ENCODE peak calls at places on chromosome 11, in five cellular contexts. B is amygdala, A is occipital lobe, T is HTR-8/SVneo, I is AML-193. G is an unnamed sample.

GRCh38 chr11:17883946-17884345 is 128.9 kb downstream of the SERGEF start:
- DNase-seq in T (no peak), A (no peak), I (no peak), B (no peak), G (no peak)

GRCh38 chr11:124829986-124830385 is 29.8 kb upstream of the MSANTD2 start:
- DNase-seq in B (no peak), I (no peak), T (no peak), A (no peak), G (no peak)

GRCh38 chr11:61279934-61280656 is 15.0 kb downstream of the VWCE start:
- DNase-seq in T (no peak), B (no peak), A (no peak), I (no peak), G (no peak)

GRCh38 chr11:23490557-23491235 is 630.4 kb upstream of the CCDC179 start:
- DNase-seq in B (no peak), I (no peak), T (no peak), A (no peak), G (no peak)

GRCh38 chr11:38176812-38177322 is 1578.8 kb upstream of the RAG2 start:
- DNase-seq in T (no peak), I (no peak), A (no peak), B (no peak), G (no peak)

GRCh38 chr11:79055866-79056632 is 384.8 kb downstream of the TENM4 start:
- DNase-seq in A (no peak), T (no peak), B (no peak), I (no peak), G (no peak)

GRCh38 chr11:40290031-40290650 is 1169.3 kb downstream of the LRRC4C start:
- DNase-seq in T (no peak), B (no peak), I (no peak), A (no peak), G (no peak)

GRCh38 chr11:27497284-27497866 is 9.2 kb downstream of the LIN7C start:
- DNase-seq in I (peak), A (no peak), B (no peak), T (peak), G (no peak)

GRCh38 chr11:119995730-119996491 is 142.0 kb downstream of the TRIM29 start:
- DNase-seq in T (no peak), B (no peak), A (no peak), I (no peak), G (peak)

GRCh38 chr11:17412488-17413180 is 24.2 kb upstream of the KCNJ11 start:
- DNase-seq in A (no peak), B (no peak), T (no peak), I (no peak), G (no peak)

GRCh38 chr11:33987975-33988580 is 63.5 kb upstream of the CAPRIN1 start:
- DNase-seq in A (peak), B (peak), I (peak), T (peak), G (peak)

GRCh38 chr11:93236741-93237675 is 39.2 kb upstream of the SLC36A4 start:
- DNase-seq in I (peak), T (peak), A (no peak), B (no peak), G (no peak)

GRCh38 chr11:128621491-128622136 is 34.3 kb upstream of the ETS1 start:
- DNase-seq in T (peak), I (no peak), B (no peak), A (no peak), G (no peak)

GRCh38 chr11:3984896-3985295 is 109.7 kb upstream of the RRM1 start:
- DNase-seq in T (no peak), A (no peak), I (no peak), B (no peak), G (no peak)

GRCh38 chr11:62959077-62959980 is 25.4 kb downstream of the SLC22A6 start:
- DNase-seq in I (no peak), B (no peak), T (no peak), A (no peak), G (no peak)

GRCh38 chr11:33742249-33742851 is 6.1 kb upstream of the CD59 start:
- DNase-seq in I (peak), T (peak), A (no peak), B (no peak), G (no peak)

GRCh38 chr11:68658097-68658496 is 26.2 kb upstream of the GAL start:
- DNase-seq in T (no peak), I (no peak), A (no peak), B (no peak), G (no peak)

GRCh38 chr11:96013459-96014213 is 89.7 kb upstream of the MTMR2 start:
- DNase-seq in I (no peak), B (no peak), T (no peak), A (no peak), G (no peak)

GRCh38 chr11:19025799-19026406 is 34.6 kb downstream of the MRGPRX2 start:
- DNase-seq in T (no peak), A (no peak), B (no peak), I (no peak), G (no peak)

GRCh38 chr11:80240245-80240644 is 799.4 kb upstream of the TENM4 start:
- DNase-seq in B (no peak), T (no peak), A (no peak), I (no peak), G (no peak)

GRCh38 chr11:10716543-10717259 is 23.1 kb upstream of the IRAG1 start:
- DNase-seq in A (no peak), I (no peak), B (no peak), T (no peak), G (no peak)

GRCh38 chr11:75508051-75508561 is 17.6 kb downstream of the GDPD5 start:
- DNase-seq in T (no peak), B (no peak), I (peak), A (no peak), G (no peak)

GRCh38 chr11:121334973-121335711 is 42.6 kb downstream of the SC5D start:
- DNase-seq in A (no peak), T (no peak), B (no peak), I (no peak), G (no peak)

GRCh38 chr11:60119708-60120107 is 31.2 kb downstream of the MS4A2 start:
- DNase-seq in T (no peak), A (no peak), B (no peak), I (peak), G (no peak)

GRCh38 chr11:57480409-57481137 is 20.2 kb downstream of the RTN4RL2 start:
- DNase-seq in B (peak), T (peak), A (peak), I (peak), G (no peak)

GRCh38 chr11:78256962-78257361 is 68.2 kb downstream of the USP35 start:
- DNase-seq in I (peak), B (no peak), A (peak), T (no peak), G (no peak)

GRCh38 chr11:134228625-134229024 is 4.2 kb downstream of the VPS26B start:
- DNase-seq in I (peak), T (no peak), B (no peak), A (no peak), G (no peak)

GRCh38 chr11:47340010-47340409 is 12.5 kb downstream of the MYBPC3 start:
- DNase-seq in T (no peak), A (no peak), B (no peak), I (no peak), G (no peak)

G was measured in substantia nigra.